ENCODE peak calls at places on chromosomes 16 and 17, in seven cellular contexts. F, M, X, L, B, E and O are unnamed samples.

GRCh38 chr16:89842471-89843408 is 14.5 kb downstream of the SPIRE2 start:
- DNase-seq in X (no peak), B (no peak), L (peak; percentile 88), F (no peak), E (no peak), M (peak; percentile 87), O (peak; percentile 85)

GRCh38 chr17:73192219-73192893 is 499 bp upstream of the COG1 start:
- DNase-seq in E (no peak), L (peak; percentile 92), X (peak; percentile 75), B (peak; percentile 80), M (peak; percentile 71), F (no peak), O (peak; percentile 89)

GRCh38 chr17:10624966-10625365 is 32.1 kb downstream of the MYH3 start:
- DNase-seq in E (no peak), X (no peak), B (no peak), M (no peak), L (no peak), F (no peak), O (no peak)

GRCh38 chr17:15348030-15348429 is 6.6 kb upstream of the TEKT3 start:
- DNase-seq in F (no peak), E (no peak), B (no peak), M (no peak), X (no peak), L (no peak), O (no peak)

GRCh38 chr17:43868236-43868994 is 21.4 kb downstream of the CD300LG start:
- DNase-seq in E (no peak), X (no peak), B (no peak), F (no peak), L (no peak), M (no peak), O (no peak)

GRCh38 chr17:45003877-45004276 is 35.8 kb upstream of the C1QL1 start:
- DNase-seq in F (no peak), M (no peak), X (no peak), B (no peak), L (no peak), E (no peak), O (no peak)

GRCh38 chr17:27597783-27598320 is 33.1 kb upstream of the LGALS9 start:
- DNase-seq in E (no peak), B (no peak), F (no peak), L (no peak), X (no peak), M (no peak), O (no peak)

GRCh38 chr17:35407531-35407930 is 24.8 kb downstream of the SLFN12 start:
- DNase-seq in L (no peak), F (no peak), X (no peak), M (no peak), B (no peak), E (no peak), O (no peak)

GRCh38 chr17:74528491-74529199 is 2.6 kb downstream of the CD300LB start:
- DNase-seq in E (peak; percentile 76), F (no peak), M (no peak), B (no peak), X (no peak), L (no peak), O (no peak)

GRCh38 chr16:79629003-79629402 is 28.5 kb upstream of the MAF start:
- DNase-seq in X (no peak), L (no peak), F (no peak), B (no peak), E (no peak), M (no peak), O (no peak)

GRCh38 chr16:89575247-89576172 is at the start of gene CPNE7:
- DNase-seq in F (no peak), L (peak; percentile 55), M (no peak), E (no peak), X (no peak), B (peak; percentile 58), O (peak; percentile 64)

GRCh38 chr16:17369441-17369951 is 101.3 kb downstream of the XYLT1 start:
- DNase-seq in F (no peak), L (no peak), M (no peak), E (peak; percentile 53), B (no peak), X (no peak), O (no peak)

GRCh38 chr16:49716268-49716667 is 139.6 kb downstream of the ZNF423 start:
- DNase-seq in B (no peak), E (no peak), F (no peak), X (no peak), M (no peak), L (no peak), O (no peak)

GRCh38 chr17:38747385-38748328 is 479 bp downstream of the PCGF2 start:
- DNase-seq in B (peak; percentile 61), F (no peak), X (no peak), L (peak; percentile 80), E (no peak), M (no peak), O (no peak)

GRCh38 chr17:71548540-71549190 is 572.2 kb upstream of the SOX9 start:
- DNase-seq in B (no peak), X (no peak), M (no peak), F (no peak), L (no peak), E (no peak), O (no peak)

GRCh38 chr17:80006339-80006720 is 29.3 kb downstream of the TBC1D16 start:
- DNase-seq in X (no peak), M (no peak), B (no peak), F (no peak), E (no peak), L (no peak), O (no peak)

GRCh38 chr17:77100009-77100408 is 40.8 kb upstream of the SEC14L1 start:
- DNase-seq in M (no peak), L (no peak), X (no peak), F (no peak), B (no peak), E (no peak), O (no peak)
- TF ChIP-seq JUND in M (no peak), L (no peak), X (no peak), F (no peak), B (no peak), E (no peak), O (no peak)

DNA sequence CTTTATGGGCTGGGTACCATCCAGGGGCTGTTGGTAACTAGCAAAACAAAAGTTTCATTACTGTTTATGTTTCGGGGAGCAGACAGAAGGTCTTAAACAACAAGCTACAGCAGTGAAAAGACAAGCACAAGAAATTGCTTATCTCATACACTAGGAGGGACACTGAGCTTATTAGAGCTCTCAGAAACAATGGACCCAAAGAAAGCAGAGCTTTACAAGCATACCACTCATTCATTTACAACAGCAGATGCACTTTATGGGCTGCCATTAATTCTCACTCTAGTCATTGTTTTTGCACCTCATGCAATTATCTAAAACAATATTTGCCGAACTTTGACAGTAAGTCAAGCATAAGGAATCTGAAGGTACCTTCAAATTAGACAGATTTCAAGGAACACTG is 10.0 kb downstream of the KRT16 start:
- DNase-seq in X (no peak), M (no peak), B (no peak), F (no peak), L (no peak), E (no peak), O (no peak)
- TF ChIP-seq JUND in X (no peak), M (no peak), B (no peak), F (no peak), L (no peak), E (no peak), O (no peak)

DNA sequence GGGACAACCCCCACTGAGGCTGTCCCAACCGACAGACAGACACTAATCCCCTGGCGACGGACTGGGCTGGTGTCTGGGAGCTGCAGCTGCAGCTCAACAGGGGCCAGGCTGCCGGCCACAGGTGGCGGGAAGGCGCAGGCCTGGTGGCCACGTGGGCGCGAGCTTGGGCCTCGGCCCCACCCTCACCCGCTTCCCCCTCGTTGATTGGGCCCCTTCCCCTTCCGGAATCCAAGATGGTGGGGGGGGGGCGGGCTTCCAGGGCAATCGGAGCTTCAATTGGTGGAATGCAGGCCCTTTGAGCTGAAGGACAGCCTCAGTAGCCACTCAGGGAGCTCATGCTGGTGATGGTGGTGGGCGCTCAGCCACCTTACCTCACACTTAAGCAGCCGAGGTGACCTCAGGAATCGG is 8.7 kb upstream of the TBX4 start:
- DNase-seq in F (no peak), B (peak; percentile 20), X (no peak), E (no peak), M (no peak), L (peak; percentile 59), O (no peak)
- TF ChIP-seq JUND in F (no peak), B (no peak), X (no peak), E (no peak), M (no peak), L (no peak), O (no peak)

DNA sequence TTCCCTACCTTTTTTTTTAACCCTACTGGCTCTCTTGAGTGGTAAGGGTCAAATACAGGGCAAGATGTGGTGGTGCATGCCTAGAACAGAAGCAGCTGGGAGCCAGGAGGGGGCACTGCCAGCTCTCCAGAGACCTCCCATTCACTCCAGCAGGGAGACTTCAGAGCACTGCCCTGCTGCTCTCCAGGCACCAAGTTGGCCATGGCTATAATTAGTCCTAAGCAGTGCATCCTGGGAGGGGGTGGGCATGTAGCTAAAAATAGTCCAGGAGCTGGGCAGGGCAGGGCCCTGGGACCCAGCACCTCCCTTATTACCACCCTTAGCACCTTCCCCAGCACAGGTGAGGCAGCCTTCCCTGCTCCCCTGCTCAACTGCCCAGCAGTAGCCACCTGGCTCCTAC is 3.5 kb downstream of the CORO6 start:
- DNase-seq in X (no peak), L (peak; percentile 67), B (no peak), F (no peak), E (no peak), M (no peak), O (peak; percentile 43)
- TF ChIP-seq JUND in X (no peak), L (no peak), B (no peak), F (no peak), E (no peak), M (no peak), O (no peak)

GRCh38 chr17:82960419-82961271 is 118.8 kb upstream of the METRNL start:
- DNase-seq in F (no peak), B (no peak), M (no peak), L (no peak), X (no peak), E (no peak), O (no peak)
- TF ChIP-seq JUND in F (no peak), B (no peak), M (no peak), L (no peak), X (no peak), E (no peak), O (no peak)

DNA sequence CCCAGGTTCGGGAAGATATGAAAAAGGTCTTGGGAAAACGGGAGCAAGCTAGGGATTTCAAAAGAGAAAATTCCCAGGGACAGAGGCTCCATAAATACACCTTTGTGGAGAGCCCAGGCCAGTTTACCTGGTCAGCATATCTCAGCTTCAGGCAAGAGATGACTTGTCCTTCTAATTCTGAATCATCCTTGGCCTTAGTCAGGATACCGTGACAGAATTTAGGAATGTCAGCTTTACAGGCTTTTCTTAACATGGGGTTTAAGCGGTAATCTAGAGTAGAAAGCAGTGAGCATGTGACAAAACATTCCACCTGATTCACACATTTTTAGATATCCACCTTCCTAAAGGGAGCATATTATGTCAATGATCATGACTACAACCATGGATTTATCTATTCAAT is 41.1 kb upstream of the CLEC18B start:
- DNase-seq in E (no peak), L (no peak), B (no peak), M (no peak), X (no peak), F (no peak), O (no peak)
- TF ChIP-seq JUND in E (no peak), L (no peak), B (no peak), M (no peak), X (no peak), F (no peak), O (no peak)